ENCODE peak calls at places on chromosomes 3 and 15, in eight cellular contexts. One of them, this sample, is unnamed. For H3K4me1, the result is how much of the 10 kb centered on the place peaks cover.

GRCh38 chr3:99866167-99866810 is 48.6 kb downstream of the CMSS1 start:
- DNase-seq in neuronal stem cell: no peak
- DNase-seq in tibial nerve: no peak
- DNase-seq in aorta: no peak
- DNase-seq in adrenal gland: no peak
- DNase-seq in CD8-positive, alpha-beta memory T cell: no peak
- DNase-seq in mesendoderm: no peak
- DNase-seq in sigmoid colon: no peak
- DNase-seq in this sample: no peak

GRCh38 chr15:59303641-59304433 is 68.8 kb downstream of the MYO1E start:
- DNase-seq in adrenal gland: peak
- DNase-seq in aorta: no peak
- DNase-seq in neuronal stem cell: no peak
- DNase-seq in sigmoid colon: no peak
- DNase-seq in mesendoderm: no peak
- DNase-seq in CD8-positive, alpha-beta memory T cell: no peak
- DNase-seq in tibial nerve: no peak
- DNase-seq in this sample: no peak

GRCh38 chr3:56783644-56784451 is 17.9 kb downstream of the ARHGEF3 start:
- DNase-seq in neuronal stem cell: no peak
- DNase-seq in mesendoderm: no peak
- DNase-seq in sigmoid colon: peak
- DNase-seq in adrenal gland: peak
- DNase-seq in CD8-positive, alpha-beta memory T cell: peak
- DNase-seq in tibial nerve: no peak
- DNase-seq in aorta: peak
- DNase-seq in this sample: peak

GRCh38 chr3:140406655-140407054 is 271.2 kb upstream of the TRIM42 start:
- DNase-seq in CD8-positive, alpha-beta memory T cell: no peak
- DNase-seq in mesendoderm: no peak
- DNase-seq in aorta: no peak
- DNase-seq in neuronal stem cell: no peak
- DNase-seq in tibial nerve: no peak
- DNase-seq in adrenal gland: no peak
- DNase-seq in sigmoid colon: no peak
- DNase-seq in this sample: no peak

GRCh38 chr3:15440891-15441290 is 13.5 kb downstream of the EAF1 start:
- DNase-seq in tibial nerve: no peak
- DNase-seq in aorta: no peak
- DNase-seq in CD8-positive, alpha-beta memory T cell: no peak
- DNase-seq in mesendoderm: no peak
- DNase-seq in adrenal gland: no peak
- DNase-seq in neuronal stem cell: no peak
- DNase-seq in sigmoid colon: no peak
- DNase-seq in this sample: peak

GRCh38 chr3:108388136-108389132 is 92.1 kb downstream of the HHLA2 start:
- DNase-seq in neuronal stem cell: no peak
- DNase-seq in CD8-positive, alpha-beta memory T cell: no peak
- DNase-seq in tibial nerve: no peak
- DNase-seq in aorta: no peak
- DNase-seq in adrenal gland: no peak
- DNase-seq in mesendoderm: no peak
- DNase-seq in sigmoid colon: no peak
- DNase-seq in this sample: no peak

GRCh38 chr3:184726497-184726896 is 14.6 kb upstream of the MAGEF1 start:
- DNase-seq in aorta: no peak
- DNase-seq in mesendoderm: no peak
- DNase-seq in tibial nerve: no peak
- DNase-seq in adrenal gland: no peak
- DNase-seq in neuronal stem cell: no peak
- DNase-seq in sigmoid colon: no peak
- DNase-seq in CD8-positive, alpha-beta memory T cell: no peak
- DNase-seq in this sample: no peak

GRCh38 chr3:42526616-42527367 is 24.3 kb downstream of the VIPR1 start:
- DNase-seq in sigmoid colon: no peak
- DNase-seq in tibial nerve: no peak
- DNase-seq in CD8-positive, alpha-beta memory T cell: peak
- DNase-seq in aorta: no peak
- DNase-seq in adrenal gland: no peak
- DNase-seq in mesendoderm: no peak
- DNase-seq in neuronal stem cell: no peak
- DNase-seq in this sample: no peak

GRCh38 chr3:62493116-62493801 is 119.9 kb upstream of the FEZF2 start:
- DNase-seq in tibial nerve: no peak
- DNase-seq in mesendoderm: peak
- DNase-seq in aorta: no peak
- DNase-seq in CD8-positive, alpha-beta memory T cell: no peak
- DNase-seq in sigmoid colon: no peak
- DNase-seq in adrenal gland: no peak
- DNase-seq in neuronal stem cell: no peak
- DNase-seq in this sample: no peak

GRCh38 chr15:97691799-97692198 is 268.7 kb upstream of the ARRDC4 start:
- DNase-seq in neuronal stem cell: no peak
- DNase-seq in mesendoderm: peak
- DNase-seq in aorta: no peak
- DNase-seq in CD8-positive, alpha-beta memory T cell: no peak
- DNase-seq in sigmoid colon: no peak
- DNase-seq in tibial nerve: no peak
- DNase-seq in adrenal gland: no peak
- DNase-seq in this sample: no peak

GRCh38 chr3:87900061-87900460 is 158.7 kb downstream of the CGGBP1 start:
- DNase-seq in neuronal stem cell: no peak
- DNase-seq in mesendoderm: peak
- DNase-seq in CD8-positive, alpha-beta memory T cell: no peak
- DNase-seq in adrenal gland: no peak
- DNase-seq in tibial nerve: no peak
- DNase-seq in sigmoid colon: no peak
- DNase-seq in aorta: no peak
- DNase-seq in this sample: no peak

GRCh38 chr15:74442604-74443003 is 8.8 kb upstream of the SEMA7A start:
- DNase-seq in aorta: peak
- DNase-seq in tibial nerve: no peak
- DNase-seq in adrenal gland: no peak
- DNase-seq in neuronal stem cell: no peak
- DNase-seq in sigmoid colon: no peak
- DNase-seq in CD8-positive, alpha-beta memory T cell: peak
- DNase-seq in mesendoderm: no peak
- DNase-seq in this sample: no peak

GRCh38 chr3:170942011-170942410 is 33.6 kb upstream of the EIF5A2 start:
- DNase-seq in mesendoderm: no peak
- DNase-seq in adrenal gland: no peak
- DNase-seq in aorta: no peak
- DNase-seq in tibial nerve: no peak
- DNase-seq in neuronal stem cell: no peak
- DNase-seq in sigmoid colon: no peak
- DNase-seq in CD8-positive, alpha-beta memory T cell: no peak
- DNase-seq in this sample: no peak

GRCh38 chr15:74748322-74748946 is at the start of gene CYP1A2:
- DNase-seq in sigmoid colon: no peak
- DNase-seq in CD8-positive, alpha-beta memory T cell: no peak
- DNase-seq in aorta: no peak
- DNase-seq in neuronal stem cell: no peak
- DNase-seq in mesendoderm: no peak
- DNase-seq in tibial nerve: no peak
- DNase-seq in adrenal gland: no peak
- DNase-seq in this sample: no peak

GRCh38 chr3:55842204-55842603 is 355.1 kb upstream of the WNT5A start:
- DNase-seq in CD8-positive, alpha-beta memory T cell: no peak
- DNase-seq in aorta: no peak
- DNase-seq in mesendoderm: no peak
- DNase-seq in tibial nerve: no peak
- DNase-seq in sigmoid colon: no peak
- DNase-seq in adrenal gland: no peak
- DNase-seq in neuronal stem cell: peak
- DNase-seq in this sample: no peak

GRCh38 chr3:139430467-139430866 is 41.0 kb upstream of the COPB2 start:
- DNase-seq in adrenal gland: no peak
- DNase-seq in neuronal stem cell: no peak
- DNase-seq in tibial nerve: no peak
- DNase-seq in aorta: no peak
- DNase-seq in CD8-positive, alpha-beta memory T cell: no peak
- DNase-seq in sigmoid colon: no peak
- DNase-seq in mesendoderm: peak
- DNase-seq in this sample: no peak

GRCh38 chr15:20348900-20349773 is 192.5 kb downstream of the GOLGA6L6 start:
- DNase-seq in mesendoderm: no peak
- DNase-seq in adrenal gland: peak
- DNase-seq in neuronal stem cell: no peak
- DNase-seq in CD8-positive, alpha-beta memory T cell: peak
- DNase-seq in tibial nerve: no peak
- DNase-seq in sigmoid colon: peak
- DNase-seq in aorta: peak
- DNase-seq in this sample: peak

GRCh38 chr15:70035719-70036077 is 62.0 kb downstream of the TLE3 start:
- DNase-seq in tibial nerve: no peak
- DNase-seq in aorta: no peak
- DNase-seq in adrenal gland: no peak
- DNase-seq in neuronal stem cell: no peak
- DNase-seq in CD8-positive, alpha-beta memory T cell: no peak
- DNase-seq in sigmoid colon: peak
- DNase-seq in mesendoderm: no peak
- DNase-seq in this sample: no peak

GRCh38 chr3:170137971-170138370 is 43.6 kb downstream of the PHC3 start:
- DNase-seq in aorta: no peak
- DNase-seq in mesendoderm: no peak
- DNase-seq in adrenal gland: no peak
- DNase-seq in sigmoid colon: no peak
- DNase-seq in neuronal stem cell: no peak
- DNase-seq in tibial nerve: no peak
- DNase-seq in CD8-positive, alpha-beta memory T cell: no peak
- DNase-seq in this sample: no peak

GRCh38 chr3:53776494-53777101 is 69.6 kb downstream of the CHDH start:
- DNase-seq in neuronal stem cell: no peak
- DNase-seq in aorta: no peak
- DNase-seq in sigmoid colon: no peak
- DNase-seq in mesendoderm: no peak
- DNase-seq in adrenal gland: no peak
- DNase-seq in tibial nerve: no peak
- DNase-seq in CD8-positive, alpha-beta memory T cell: no peak
- DNase-seq in this sample: no peak

DNA sequence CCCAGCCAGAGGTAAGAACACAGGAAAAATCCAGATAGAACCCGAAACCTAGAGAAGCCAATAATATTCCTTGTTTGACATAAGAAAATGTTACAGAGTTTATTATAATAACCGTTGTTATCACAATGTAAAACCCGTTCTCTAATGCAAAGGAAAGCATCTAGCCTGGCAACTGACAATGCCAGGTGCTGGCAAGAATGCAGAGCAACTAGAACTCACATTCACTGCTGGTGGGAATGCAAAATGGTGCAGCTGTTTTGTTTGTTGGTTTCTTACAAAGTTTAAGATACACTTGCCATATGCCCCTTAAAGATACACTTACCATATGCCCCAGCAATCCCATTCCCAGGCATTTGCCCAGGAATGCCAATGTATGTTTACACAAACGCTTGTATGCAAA is 23.4 kb downstream of the VPS39 start:
- DNase-seq in sigmoid colon: no peak
- DNase-seq in tibial nerve: no peak
- DNase-seq in aorta: no peak
- DNase-seq in adrenal gland: no peak
- DNase-seq in mesendoderm: no peak
- DNase-seq in neuronal stem cell: no peak
- DNase-seq in CD8-positive, alpha-beta memory T cell: no peak
- DNase-seq in this sample: no peak
- H3K4me1 ChIP-seq in sigmoid colon: under half
- H3K4me1 ChIP-seq in tibial nerve: under half
- H3K4me1 ChIP-seq in aorta: under half
- H3K4me1 ChIP-seq in adrenal gland: under half
- H3K4me1 ChIP-seq in mesendoderm: under half
- H3K4me1 ChIP-seq in neuronal stem cell: under half
- H3K4me1 ChIP-seq in CD8-positive, alpha-beta memory T cell: under half
- H3K4me1 ChIP-seq in this sample: under half

DNA sequence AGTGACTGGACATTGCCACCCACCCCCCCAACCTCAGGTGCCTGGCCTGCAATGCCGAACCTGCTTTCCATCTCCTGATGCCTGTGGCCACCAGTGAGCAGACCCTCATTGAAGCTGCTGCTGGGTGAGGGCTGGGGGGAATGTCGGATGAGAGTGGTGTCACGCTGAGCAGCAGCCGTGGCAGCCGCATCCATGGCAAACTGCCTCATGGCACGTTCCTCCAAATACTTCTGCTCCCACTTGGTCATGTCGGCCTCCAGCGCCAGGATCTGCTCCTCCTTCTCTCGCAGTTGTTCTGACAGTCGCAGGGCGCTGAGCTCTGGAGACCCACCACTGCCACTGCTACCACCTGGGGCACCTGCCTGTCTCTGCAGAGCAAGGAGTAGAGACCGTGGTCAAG is 14.2 kb downstream of the AMOTL2 start:
- DNase-seq in tibial nerve: no peak
- DNase-seq in aorta: peak
- DNase-seq in sigmoid colon: peak
- DNase-seq in CD8-positive, alpha-beta memory T cell: no peak
- DNase-seq in adrenal gland: no peak
- DNase-seq in mesendoderm: no peak
- DNase-seq in neuronal stem cell: no peak
- DNase-seq in this sample: peak
- H3K4me1 ChIP-seq in tibial nerve: half or more
- H3K4me1 ChIP-seq in aorta: under half
- H3K4me1 ChIP-seq in sigmoid colon: half or more
- H3K4me1 ChIP-seq in CD8-positive, alpha-beta memory T cell: under half
- H3K4me1 ChIP-seq in adrenal gland: under half
- H3K4me1 ChIP-seq in mesendoderm: under half
- H3K4me1 ChIP-seq in neuronal stem cell: under half
- H3K4me1 ChIP-seq in this sample: half or more

DNA sequence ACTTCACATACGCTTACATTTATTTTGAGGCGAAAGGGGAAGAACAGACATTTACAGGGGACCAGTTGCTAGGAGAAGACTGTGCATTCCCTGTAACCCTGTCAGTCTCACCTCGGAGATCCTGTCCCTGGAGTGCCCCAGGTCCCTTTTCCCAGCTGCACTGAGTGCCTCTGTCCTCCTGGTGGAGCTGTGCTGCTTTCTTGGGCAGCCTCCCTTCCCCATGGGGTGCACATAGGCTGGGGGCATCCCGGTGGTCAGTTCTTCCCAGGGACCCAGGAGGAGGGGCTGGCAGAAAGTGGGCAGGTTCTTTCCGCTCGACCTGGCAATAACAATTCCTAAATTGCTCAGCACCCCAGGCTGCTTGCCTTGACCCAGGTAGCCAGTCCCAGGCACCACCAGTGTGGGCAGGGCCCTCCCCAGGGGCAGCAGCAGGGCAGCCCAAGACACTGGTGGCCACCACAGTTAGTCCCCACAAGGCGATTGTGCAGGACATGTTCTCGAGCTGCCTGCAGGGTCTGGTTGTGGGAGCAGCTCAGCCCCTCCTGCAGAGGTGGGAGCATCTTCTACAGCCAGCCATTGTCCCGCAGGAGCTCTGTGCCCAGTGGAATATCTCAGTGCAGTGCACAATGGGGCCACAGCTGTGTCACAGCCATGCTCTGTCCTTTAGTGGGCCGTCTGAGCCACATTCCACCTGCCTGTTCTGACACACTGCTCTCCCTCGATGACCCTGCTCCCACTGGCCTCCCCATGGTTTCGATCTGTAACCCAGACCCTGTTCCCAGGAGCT is 36.3 kb downstream of the APBA2 start:
- DNase-seq in CD8-positive, alpha-beta memory T cell: no peak
- DNase-seq in aorta: peak
- DNase-seq in mesendoderm: peak
- DNase-seq in sigmoid colon: peak
- DNase-seq in tibial nerve: no peak
- DNase-seq in neuronal stem cell: peak
- DNase-seq in adrenal gland: no peak
- DNase-seq in this sample: no peak
- H3K4me1 ChIP-seq in CD8-positive, alpha-beta memory T cell: under half
- H3K4me1 ChIP-seq in aorta: under half
- H3K4me1 ChIP-seq in mesendoderm: under half
- H3K4me1 ChIP-seq in sigmoid colon: under half
- H3K4me1 ChIP-seq in tibial nerve: under half
- H3K4me1 ChIP-seq in neuronal stem cell: under half
- H3K4me1 ChIP-seq in adrenal gland: under half
- H3K4me1 ChIP-seq in this sample: under half

GRCh38 chr3:149618151-149619123 is 39.4 kb downstream of the WWTR1 start:
- DNase-seq in CD8-positive, alpha-beta memory T cell: no peak
- DNase-seq in aorta: peak
- DNase-seq in mesendoderm: peak
- DNase-seq in tibial nerve: no peak
- DNase-seq in sigmoid colon: no peak
- DNase-seq in adrenal gland: peak
- DNase-seq in neuronal stem cell: no peak
- DNase-seq in this sample: no peak
- H3K4me1 ChIP-seq in CD8-positive, alpha-beta memory T cell: under half
- H3K4me1 ChIP-seq in aorta: under half
- H3K4me1 ChIP-seq in mesendoderm: under half
- H3K4me1 ChIP-seq in tibial nerve: under half
- H3K4me1 ChIP-seq in sigmoid colon: half or more
- H3K4me1 ChIP-seq in adrenal gland: under half
- H3K4me1 ChIP-seq in neuronal stem cell: under half
- H3K4me1 ChIP-seq in this sample: half or more